ENCODE peak calls at places on chromosomes 6 and 20, in ten cellular contexts. U is stimulated activated naive CD4-positive, alpha-beta T cell; K is stimulated activated CD4-positive, alpha-beta T cell treated with anti-CD3 and anti-CD28 coated beads, Interleukin-1b, Interleukin-23, amount 100 ng/mL, for 4 hours; C is CD8-positive, alpha-beta T cell; A is astrocyte of the cerebellum; B is Ammon's horn; M is D341Med; H is iris pigment epithelial cell; E is anterior cingulate cortex; P is AG09319. Q is an unnamed sample.

GRCh38 chr6:53023323-53023722 is 28.2 kb upstream of the GSTA4 start:
- DNase-seq in H (no peak), U (no peak), K (no peak), M (no peak), C (no peak), A (no peak), E (peak), P (no peak), B (peak), Q (no peak)

GRCh38 chr6:14313220-14313619 is 195.6 kb downstream of the CD83 start:
- DNase-seq in P (no peak), K (no peak), H (no peak), E (no peak), A (no peak), B (no peak), C (no peak), M (no peak), U (no peak), Q (no peak)

GRCh38 chr6:96156425-96156824 is 140.7 kb downstream of the FUT9 start:
- DNase-seq in M (no peak), B (no peak), C (no peak), A (no peak), H (no peak), U (no peak), E (no peak), P (no peak), K (no peak), Q (no peak)

GRCh38 chr6:149231786-149232185 is 85.7 kb upstream of the TAB2 start:
- DNase-seq in K (no peak), U (no peak), P (no peak), B (peak), E (no peak), H (peak), C (no peak), A (no peak), M (no peak), Q (no peak)

GRCh38 chr6:130337534-130337933 is 28.3 kb upstream of the TMEM200A start:
- DNase-seq in B (no peak), K (no peak), P (peak), H (no peak), E (no peak), M (no peak), U (no peak), A (peak), C (no peak), Q (no peak)

GRCh38 chr6:140217283-140217682 is 842.8 kb upstream of the CITED2 start:
- DNase-seq in B (no peak), K (no peak), U (no peak), H (no peak), C (no peak), P (no peak), A (no peak), E (no peak), M (no peak), Q (no peak)

GRCh38 chr6:11013671-11014070 is 30.4 kb downstream of the ELOVL2 start:
- DNase-seq in B (no peak), A (no peak), E (no peak), U (no peak), H (no peak), C (no peak), P (no peak), K (no peak), M (no peak), Q (no peak)

GRCh38 chr20:37473249-37474000 is 47.6 kb upstream of the NNAT start:
- DNase-seq in B (no peak), M (no peak), E (no peak), A (no peak), H (no peak), C (no peak), K (no peak), P (no peak), U (no peak), Q (no peak)

GRCh38 chr20:59159091-59159821 is 4.4 kb upstream of the ZNF831 start:
- DNase-seq in C (peak), M (no peak), K (no peak), B (no peak), U (peak), P (no peak), A (no peak), H (no peak), E (no peak), Q (no peak)

GRCh38 chr20:34083137-34083536 is 28.9 kb downstream of the EIF2S2 start:
- DNase-seq in P (peak), H (peak), C (no peak), B (peak), A (peak), K (no peak), E (peak), U (no peak), M (no peak), Q (peak)

GRCh38 chr20:41180599-41181333 is 43.4 kb downstream of the PLCG1 start:
- DNase-seq in B (peak), U (no peak), K (no peak), M (no peak), C (no peak), A (no peak), P (no peak), H (no peak), E (no peak), Q (no peak)

GRCh38 chr6:93407186-93407585 is 12.2 kb downstream of the EPHA7 start:
- DNase-seq in B (no peak), U (no peak), E (no peak), K (no peak), H (peak), A (peak), C (no peak), P (no peak), M (no peak), Q (no peak)

GRCh38 chr6:35185302-35185681 is 28.5 kb upstream of the SCUBE3 start:
- DNase-seq in B (no peak), U (no peak), K (no peak), H (peak), E (no peak), C (no peak), A (no peak), P (no peak), M (peak), Q (no peak)

GRCh38 chr20:58160451-58161051 is 67.9 kb downstream of the ANKRD60 start:
- DNase-seq in K (no peak), U (no peak), H (peak), A (peak), M (no peak), C (no peak), P (no peak), B (no peak), E (no peak), Q (no peak)

GRCh38 chr6:164275773-164276172 is 861.3 kb downstream of the QKI start:
- DNase-seq in U (no peak), H (no peak), K (no peak), C (no peak), E (no peak), P (no peak), A (no peak), B (no peak), M (no peak), Q (no peak)

GRCh38 chr6:166381733-166382499 is 824 bp downstream of the MPC1 start:
- DNase-seq in E (peak), M (peak), K (peak), B (peak), A (no peak), P (no peak), U (peak), C (peak), H (peak), Q (no peak)